ENCODE peak calls at places on chromosomes 12 and 14, in six cellular contexts. G is AG10803, B is occipital lobe, L is Kasumi-1, A is GM12865, P is HTR-8/SVneo. X is an unnamed sample.

GRCh38 chr14:75511201-75511600 is 11.1 kb upstream of the BATF start:
- DNase-seq in G (no peak), B (no peak), L (no peak), A (no peak), P (no peak), X (no peak)

GRCh38 chr12:8048906-8049305 is 16.4 kb downstream of the FOXJ2 start:
- DNase-seq in G (no peak), B (no peak), L (no peak), A (no peak), P (no peak), X (no peak)

GRCh38 chr12:88237954-88238353 is 95.8 kb downstream of the TMTC3 start:
- DNase-seq in G (peak), B (no peak), L (peak), A (peak), P (no peak), X (peak)

GRCh38 chr12:95637471-95638155 is 86.3 kb upstream of the USP44 start:
- DNase-seq in G (peak), B (no peak), L (no peak), A (no peak), P (peak), X (no peak)

GRCh38 chr12:49801141-49802063 is 26.8 kb downstream of the NCKAP5L start:
- DNase-seq in G (no peak), B (no peak), L (no peak), A (no peak), P (no peak), X (no peak)

GRCh38 chr12:607541-608001 is 55.7 kb downstream of the NINJ2 start:
- DNase-seq in G (no peak), B (no peak), L (no peak), A (no peak), P (no peak), X (no peak)

GRCh38 chr12:70664463-70664862 is 27.2 kb upstream of the PTPRB start:
- DNase-seq in G (no peak), B (peak), L (no peak), A (no peak), P (no peak), X (no peak)

GRCh38 chr12:85688837-85689236 is 147.4 kb downstream of the RASSF9 start:
- DNase-seq in G (no peak), B (no peak), L (no peak), A (no peak), P (no peak), X (no peak)

GRCh38 chr14:79018846-79019245 is 848.7 kb downstream of the NRXN3 start:
- DNase-seq in G (peak), B (no peak), L (no peak), A (no peak), P (peak), X (no peak)

GRCh38 chr12:97943359-97943758 is 480.8 kb downstream of the RMST start:
- DNase-seq in G (no peak), B (no peak), L (no peak), A (no peak), P (no peak), X (no peak)

GRCh38 chr14:92952497-92953298 is 29.7 kb downstream of the CHGA start:
- DNase-seq in G (no peak), B (no peak), L (no peak), A (no peak), P (no peak), X (no peak)

GRCh38 chr14:101466456-101467180 is 94.7 kb upstream of the DIO3 start:
- DNase-seq in G (no peak), B (no peak), L (no peak), A (no peak), P (no peak), X (no peak)

GRCh38 chr14:59215757-59216156 is 27.3 kb downstream of the DAAM1 start:
- DNase-seq in G (no peak), B (no peak), L (no peak), A (no peak), P (no peak), X (no peak)

GRCh38 chr14:100015251-100015655 is 50.0 kb upstream of the EVL start:
- DNase-seq in G (no peak), B (no peak), L (peak), A (peak), P (no peak), X (no peak)

GRCh38 chr12:109277899-109278762 is 31.0 kb downstream of the FOXN4 start:
- DNase-seq in G (peak), B (no peak), L (peak), A (no peak), P (no peak), X (no peak)

GRCh38 chr14:75604979-75605825 is 26.8 kb downstream of the FLVCR2 start:
- DNase-seq in G (no peak), B (no peak), L (peak), A (no peak), P (no peak), X (peak)

GRCh38 chr12:88242161-88242925 is 100.2 kb downstream of the TMTC3 start:
- DNase-seq in G (peak), B (peak), L (no peak), A (peak), P (peak), X (no peak)

GRCh38 chr12:116201908-116202307 is 75.6 kb downstream of the MED13L start:
- DNase-seq in G (peak), B (no peak), L (no peak), A (no peak), P (peak), X (no peak)

GRCh38 chr12:27272375-27273028 is 28.4 kb downstream of the STK38L start:
- DNase-seq in G (no peak), B (no peak), L (no peak), A (no peak), P (no peak), X (no peak)

GRCh38 chr14:51676549-51676948 is 24.8 kb downstream of the FRMD6 start:
- DNase-seq in G (no peak), B (no peak), L (no peak), A (no peak), P (no peak), X (no peak)

GRCh38 chr12:109385339-109386078 is 37.8 kb downstream of the MYO1H start:
- DNase-seq in G (peak), B (no peak), L (peak), A (peak), P (peak), X (no peak)

GRCh38 chr12:92139634-92140555 is 5.8 kb downstream of the BTG1 start:
- DNase-seq in G (no peak), B (no peak), L (no peak), A (peak), P (no peak), X (no peak)

X was measured in GDM1.